ENCODE peak calls at places on chromosomes 13 and 19, in four cellular contexts. One of them, this sample, is unnamed.

GRCh38 chr19:52542984-52543664 is 15.7 kb downstream of the ZNF808 start:
- DNase-seq in mesendoderm: no peak
- DNase-seq in IMR-90: peak; percentile 19
- DNase-seq in H1: no peak
- DNase-seq in this sample: no peak

GRCh38 chr19:52566588-52566987 is 3.5 kb upstream of the ZNF701 start:
- DNase-seq in IMR-90: peak; percentile 84
- DNase-seq in H1: no peak
- DNase-seq in mesendoderm: peak; percentile 54
- DNase-seq in this sample: no peak

GRCh38 chr19:52673014-52673413 is 34.9 kb upstream of the ZNF83 start:
- DNase-seq in IMR-90: peak; percentile 43
- DNase-seq in H1: no peak
- DNase-seq in mesendoderm: no peak
- DNase-seq in this sample: no peak

GRCh38 chr19:4519521-4520277 is 1.4 kb upstream of the PLIN4 start:
- DNase-seq in mesendoderm: no peak
- DNase-seq in H1: no peak
- DNase-seq in IMR-90: no peak
- DNase-seq in this sample: no peak

GRCh38 chr13:98454389-98454881 is 122.5 kb downstream of the STK24 start:
- DNase-seq in mesendoderm: no peak
- DNase-seq in H1: no peak
- DNase-seq in IMR-90: peak; percentile 94
- DNase-seq in this sample: no peak

GRCh38 chr13:97057196-97057595 is 62.9 kb upstream of the OXGR1 start:
- DNase-seq in IMR-90: no peak
- DNase-seq in mesendoderm: no peak
- DNase-seq in H1: no peak
- DNase-seq in this sample: no peak

GRCh38 chr19:55041627-55042343 is 3.7 kb upstream of the GP6 start:
- DNase-seq in H1: no peak
- DNase-seq in IMR-90: no peak
- DNase-seq in mesendoderm: no peak
- DNase-seq in this sample: no peak

GRCh38 chr13:20960663-20961309 is 58.2 kb upstream of the XPO4 start:
- DNase-seq in IMR-90: no peak
- DNase-seq in H1: no peak
- DNase-seq in mesendoderm: no peak
- DNase-seq in this sample: no peak

GRCh38 chr13:97288486-97288900 is 66.4 kb downstream of the MBNL2 start:
- DNase-seq in IMR-90: no peak
- DNase-seq in H1: no peak
- DNase-seq in mesendoderm: no peak
- DNase-seq in this sample: no peak

GRCh38 chr13:98842074-98842473 is 89.6 kb upstream of the SLC15A1 start:
- DNase-seq in IMR-90: no peak
- DNase-seq in mesendoderm: no peak
- DNase-seq in H1: no peak
- DNase-seq in this sample: no peak

GRCh38 chr13:47087841-47088240 is 191.0 kb upstream of the HTR2A start:
- DNase-seq in IMR-90: peak; percentile 81
- DNase-seq in mesendoderm: no peak
- DNase-seq in H1: no peak
- DNase-seq in this sample: no peak

GRCh38 chr19:46009530-46010510 is 13.0 kb downstream of the PGLYRP1 start:
- DNase-seq in mesendoderm: peak; percentile 90
- DNase-seq in H1: no peak
- DNase-seq in IMR-90: peak; percentile 58
- DNase-seq in this sample: peak; percentile 86

GRCh38 chr13:114049026-114049425 is 75.2 kb upstream of the C13orf46 start:
- DNase-seq in IMR-90: no peak
- DNase-seq in H1: no peak
- DNase-seq in mesendoderm: no peak
- DNase-seq in this sample: no peak

GRCh38 chr13:44796597-44797517 is 192.4 kb downstream of the NUFIP1 start:
- DNase-seq in H1: no peak
- DNase-seq in mesendoderm: no peak
- DNase-seq in IMR-90: no peak
- DNase-seq in this sample: no peak

GRCh38 chr19:12035220-12036172 is at the start of gene ZNF433:
- DNase-seq in H1: peak; percentile 76
- DNase-seq in IMR-90: peak; percentile 71
- DNase-seq in mesendoderm: peak; percentile 98
- DNase-seq in this sample: peak; percentile 94

GRCh38 chr19:9407827-9408226 is 27.5 kb downstream of the ZNF266 start:
- DNase-seq in H1: no peak
- DNase-seq in IMR-90: no peak
- DNase-seq in mesendoderm: no peak
- DNase-seq in this sample: no peak

GRCh38 chr19:677201-677600 is 1.0 kb downstream of the FSTL3 start:
- DNase-seq in H1: no peak
- DNase-seq in mesendoderm: no peak
- DNase-seq in IMR-90: peak; percentile 79
- DNase-seq in this sample: no peak

GRCh38 chr19:10352764-10353671 is 13.6 kb upstream of the ICAM3 start:
- DNase-seq in mesendoderm: peak; percentile 94
- DNase-seq in H1: peak; percentile 90
- DNase-seq in IMR-90: no peak
- DNase-seq in this sample: peak; percentile 98

GRCh38 chr13:113216165-113217056 is 7.0 kb downstream of the CUL4A start:
- DNase-seq in IMR-90: peak; percentile 74
- DNase-seq in mesendoderm: peak; percentile 83
- DNase-seq in H1: no peak
- DNase-seq in this sample: peak; percentile 74

GRCh38 chr13:34025746-34026145 is 207.8 kb downstream of the RFC3 start:
- DNase-seq in IMR-90: peak; percentile 8
- DNase-seq in mesendoderm: no peak
- DNase-seq in H1: no peak
- DNase-seq in this sample: no peak

GRCh38 chr13:32031025-32031814 is at the start of gene FRY:
- DNase-seq in H1: peak; percentile 58
- DNase-seq in IMR-90: peak; percentile 58
- DNase-seq in mesendoderm: peak; percentile 95
- DNase-seq in this sample: peak; percentile 90

GRCh38 chr13:101985321-101985720 is 416.5 kb downstream of the FGF14 start:
- DNase-seq in IMR-90: no peak
- DNase-seq in H1: no peak
- DNase-seq in mesendoderm: no peak
- DNase-seq in this sample: no peak

GRCh38 chr13:40485611-40486517 is 180.6 kb downstream of the FOXO1 start:
- DNase-seq in IMR-90: no peak
- DNase-seq in mesendoderm: no peak
- DNase-seq in H1: no peak
- DNase-seq in this sample: no peak

GRCh38 chr19:18418725-18419194 is 438 bp upstream of the SSBP4 start:
- DNase-seq in mesendoderm: no peak
- DNase-seq in IMR-90: no peak
- DNase-seq in H1: no peak
- DNase-seq in this sample: no peak

GRCh38 chr19:40801449-40802299 is 2.7 kb downstream of the EGLN2 start:
- DNase-seq in IMR-90: no peak
- DNase-seq in mesendoderm: no peak
- DNase-seq in H1: no peak
- DNase-seq in this sample: no peak

GRCh38 chr13:34733720-34734119 is 208.3 kb upstream of the NBEA start:
- DNase-seq in H1: no peak
- DNase-seq in IMR-90: no peak
- DNase-seq in mesendoderm: peak; percentile 39
- DNase-seq in this sample: no peak

GRCh38 chr19:39935262-39935661 is 828 bp upstream of the FCGBP start:
- DNase-seq in IMR-90: no peak
- DNase-seq in mesendoderm: no peak
- DNase-seq in H1: no peak
- DNase-seq in this sample: no peak

GRCh38 chr19:42282036-42282762 is 13.1 kb downstream of the CIC start:
- DNase-seq in H1: no peak
- DNase-seq in IMR-90: peak; percentile 34
- DNase-seq in mesendoderm: no peak
- DNase-seq in this sample: no peak

GRCh38 chr19:18414504-18415176 is 4.6 kb upstream of the SSBP4 start:
- DNase-seq in IMR-90: no peak
- DNase-seq in H1: no peak
- DNase-seq in mesendoderm: no peak
- DNase-seq in this sample: peak; percentile 35

GRCh38 chr19:44367024-44367423 is 10.5 kb upstream of the ZNF112 start:
- DNase-seq in mesendoderm: no peak
- DNase-seq in IMR-90: no peak
- DNase-seq in H1: no peak
- DNase-seq in this sample: peak; percentile 36

GRCh38 chr19:9323557-9323918 is 441 bp upstream of the ZNF559 start:
- DNase-seq in H1: no peak
- DNase-seq in IMR-90: peak; percentile 75
- DNase-seq in mesendoderm: peak; percentile 82
- DNase-seq in this sample: peak; percentile 80

GRCh38 chr13:99778500-99778899 is 193.1 kb downstream of the ZIC5 start:
- DNase-seq in IMR-90: no peak
- DNase-seq in mesendoderm: peak; percentile 47
- DNase-seq in H1: no peak
- DNase-seq in this sample: no peak

GRCh38 chr19:49894879-49895565 is 1.7 kb downstream of the IL4I1 start:
- DNase-seq in IMR-90: no peak
- DNase-seq in H1: no peak
- DNase-seq in mesendoderm: no peak
- DNase-seq in this sample: no peak

GRCh38 chr19:30669329-30670010 is 297.3 kb downstream of the ZNF536 start:
- DNase-seq in H1: no peak
- DNase-seq in IMR-90: peak; percentile 12
- DNase-seq in mesendoderm: peak; percentile 71
- DNase-seq in this sample: peak; percentile 81
- H3K27ac ChIP-seq in H1: no peak overlapping the region
- H3K27ac ChIP-seq in IMR-90: no peak overlapping the region
- H3K27ac ChIP-seq in mesendoderm: no peak overlapping the region
- H3K27ac ChIP-seq in this sample: no peak overlapping the region

GRCh38 chr13:104593251-104593576 is 1527.0 kb upstream of the SLC10A2 start:
- DNase-seq in IMR-90: no peak
- DNase-seq in mesendoderm: no peak
- DNase-seq in H1: no peak
- DNase-seq in this sample: no peak

GRCh38 chr13:104594801-104595200 is 1528.6 kb upstream of the SLC10A2 start:
- DNase-seq in H1: no peak
- DNase-seq in IMR-90: no peak
- DNase-seq in mesendoderm: no peak
- DNase-seq in this sample: no peak

GRCh38 chr13:104592127-104592526 is 1525.9 kb upstream of the SLC10A2 start:
- DNase-seq in mesendoderm: no peak
- DNase-seq in IMR-90: peak; percentile 76
- DNase-seq in H1: no peak
- DNase-seq in this sample: no peak

GRCh38 chr13:104593693-104594092 is 1527.5 kb upstream of the SLC10A2 start:
- DNase-seq in mesendoderm: no peak
- DNase-seq in IMR-90: no peak
- DNase-seq in H1: no peak
- DNase-seq in this sample: no peak

DNA sequence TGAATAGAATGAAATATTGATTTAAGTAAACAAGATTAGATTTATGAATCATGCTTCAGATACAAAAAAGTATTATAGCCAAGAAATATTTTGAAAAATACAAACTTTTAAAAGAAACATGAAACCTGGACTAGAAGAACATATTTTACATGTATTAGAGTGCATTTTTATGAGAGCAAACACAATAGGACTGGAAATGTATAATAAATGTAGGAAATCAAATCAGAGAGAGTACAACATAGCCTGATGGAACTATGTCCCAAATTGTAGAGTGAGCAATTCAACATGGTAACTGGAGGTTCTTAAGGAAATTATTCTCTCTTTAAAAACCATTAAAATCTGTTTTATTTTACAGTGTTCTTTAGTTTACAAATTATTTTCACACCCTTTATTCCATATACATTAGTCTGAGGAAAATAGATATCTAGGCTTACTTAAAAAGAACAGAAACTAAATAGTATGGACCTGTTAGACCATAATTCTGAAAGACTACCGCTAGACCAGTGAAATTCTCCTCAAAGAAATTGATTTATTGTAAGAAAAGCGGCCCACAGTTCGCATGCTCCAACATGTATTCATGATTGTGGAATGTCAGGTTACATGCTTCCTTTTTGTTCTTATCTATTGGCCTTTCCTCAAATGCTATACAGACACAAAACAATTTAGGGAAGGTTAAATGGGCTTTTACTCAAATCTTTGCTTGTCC is 1526.5 kb upstream of the SLC10A2 start:
- DNase-seq in IMR-90: no peak
- DNase-seq in H1: no peak
- DNase-seq in mesendoderm: no peak
- DNase-seq in this sample: no peak
- H3K4me2 ChIP-seq in IMR-90: no peak overlapping the region
- H3K4me2 ChIP-seq in H1: no peak overlapping the region
- H3K4me2 ChIP-seq in mesendoderm: no peak overlapping the region
- H3K4me2 ChIP-seq in this sample: no peak overlapping the region

GRCh38 chr19:2823646-2824045 is 4.0 kb downstream of the ZNF554 start:
- DNase-seq in IMR-90: no peak
- DNase-seq in mesendoderm: no peak
- DNase-seq in H1: no peak
- DNase-seq in this sample: no peak

GRCh38 chr19:2819540-2820111 is at the start of gene ZNF554:
- DNase-seq in H1: peak; percentile 94
- DNase-seq in IMR-90: peak; percentile 94
- DNase-seq in mesendoderm: peak; percentile 97
- DNase-seq in this sample: peak; percentile 97

GRCh38 chr19:2822846-2823245 is 3.2 kb downstream of the ZNF554 start:
- DNase-seq in IMR-90: no peak
- DNase-seq in mesendoderm: no peak
- DNase-seq in H1: no peak
- DNase-seq in this sample: no peak

GRCh38 chr19:2816641-2817040 is 3.0 kb upstream of the ZNF554 start:
- DNase-seq in IMR-90: no peak
- DNase-seq in H1: no peak
- DNase-seq in mesendoderm: no peak
- DNase-seq in this sample: peak; percentile 26

DNA sequence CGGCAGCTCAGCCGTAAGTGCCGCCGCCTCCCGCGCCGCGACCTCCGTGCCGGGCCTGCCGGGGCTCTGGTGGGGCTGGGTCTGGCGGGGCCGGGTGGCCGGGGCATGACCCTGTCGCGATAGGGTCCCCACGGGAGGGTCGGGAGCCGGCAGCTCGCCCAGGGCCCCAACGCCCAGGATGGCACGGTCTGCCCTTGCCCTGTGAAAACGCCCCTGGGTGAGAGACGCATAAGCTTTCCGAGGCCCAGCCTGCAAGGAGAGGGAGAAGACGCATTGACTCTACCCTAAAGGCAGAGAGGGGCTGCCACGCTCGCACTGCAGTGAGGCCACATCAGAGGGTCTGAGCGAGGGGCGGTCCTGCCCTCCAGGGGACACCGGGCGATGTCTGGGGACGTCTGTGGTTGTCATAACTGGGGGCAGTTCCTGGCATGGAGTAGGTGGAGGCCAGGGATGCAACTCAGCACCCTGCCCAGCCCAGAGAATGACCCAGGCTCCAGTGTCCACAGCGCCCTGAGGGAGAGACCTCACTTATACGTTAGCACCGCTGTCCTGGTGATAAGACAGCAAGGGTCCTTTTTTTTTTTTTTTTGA is 539 bp downstream of the ZNF554 start:
- DNase-seq in IMR-90: no peak
- DNase-seq in H1: no peak
- DNase-seq in mesendoderm: peak; percentile 47
- DNase-seq in this sample: peak; percentile 48
- H3K56ac ChIP-seq in IMR-90: no peak overlapping the region
- H3K56ac ChIP-seq in H1: no peak overlapping the region
- H3K56ac ChIP-seq in mesendoderm: peak overlapping the region; percentile 91
- H3K56ac ChIP-seq in this sample: no peak overlapping the region

GRCh38 chr19:2723345-2723715 is 2.2 kb upstream of the DIRAS1 start:
- DNase-seq in H1: no peak
- DNase-seq in mesendoderm: no peak
- DNase-seq in IMR-90: no peak
- DNase-seq in this sample: no peak
- H3K27ac ChIP-seq in H1: no peak overlapping the region
- H3K27ac ChIP-seq in mesendoderm: no peak overlapping the region
- H3K27ac ChIP-seq in IMR-90: peak overlapping the region; percentile 4
- H3K27ac ChIP-seq in this sample: no peak overlapping the region

This sample was measured in H9.